ENCODE peak calls at places on chromosome 12, in eight cellular contexts. M is colonic mucosa; W is esophagus squamous epithelium; E is fibroblast of the aortic adventitia; J is CD8-positive, alpha-beta T cell; T is fibroblast of lung; C is adrenal gland; K is stomach. F is an unnamed sample.
A peak's percentile ranks its signal among the peaks of the same experiment; 100 is the strongest.

GRCh38 chr12:112349440-112349839 is 32.8 kb downstream of the HECTD4 start:
- DNase-seq in K (no peak), W (no peak), T (peak; percentile 35), E (no peak), M (no peak), J (no peak), C (no peak), F (peak; percentile 83)

GRCh38 chr12:78002878-78003277 is 172.2 kb downstream of the NAV3 start:
- DNase-seq in K (no peak), J (no peak), W (no peak), E (peak; percentile 63), C (no peak), M (no peak), T (peak; percentile 81), F (peak; percentile 74)

GRCh38 chr12:6234906-6235305 is 34.7 kb downstream of the CD9 start:
- DNase-seq in K (no peak), M (peak; percentile 49), W (no peak), C (no peak), J (no peak), E (no peak), T (no peak), F (no peak)

GRCh38 chr12:4269279-4269991 is 4.1 kb upstream of the CCND2 start:
- DNase-seq in E (no peak), M (peak; percentile 93), T (peak; percentile 71), C (peak; percentile 85), W (no peak), K (peak; percentile 68), J (peak; percentile 93), F (peak; percentile 48)

GRCh38 chr12:120990487-120991055 is 12.2 kb downstream of the HNF1A start:
- DNase-seq in W (no peak), C (no peak), M (no peak), K (no peak), T (no peak), E (no peak), J (no peak), F (no peak)

GRCh38 chr12:130339946-130340345 is 2.3 kb downstream of the PIWIL1 start:
- DNase-seq in E (no peak), M (peak; percentile 40), K (no peak), J (no peak), C (no peak), T (no peak), W (no peak), F (no peak)

GRCh38 chr12:124734224-124734788 is 129.4 kb downstream of the SCARB1 start:
- DNase-seq in J (no peak), M (no peak), C (peak; percentile 71), T (peak; percentile 45), E (no peak), W (no peak), K (no peak), F (peak; percentile 74)

GRCh38 chr12:2295941-2296461 is 243.2 kb downstream of the CACNA1C start:
- DNase-seq in T (peak; percentile 68), C (no peak), J (no peak), K (no peak), M (no peak), E (peak; percentile 72), W (no peak), F (peak; percentile 94)

GRCh38 chr12:93379432-93380308 is 1.9 kb downstream of the NUDT4 start:
- DNase-seq in C (no peak), E (peak; percentile 39), K (no peak), M (no peak), T (no peak), W (no peak), J (no peak), F (no peak)

GRCh38 chr12:64083285-64084210 is 138.5 kb downstream of the KICS2 start:
- DNase-seq in C (peak; percentile 93), W (peak; percentile 3), K (peak; percentile 87), E (peak; percentile 98), T (peak; percentile 97), M (peak; percentile 87), J (no peak), F (peak; percentile 96)

GRCh38 chr12:32217354-32218310 is 111.0 kb downstream of the BICD1 start:
- DNase-seq in W (no peak), J (no peak), E (peak; percentile 72), C (peak; percentile 54), K (no peak), M (no peak), T (peak; percentile 31), F (peak; percentile 84)

GRCh38 chr12:89370850-89371249 is 18.5 kb upstream of the DUSP6 start:
- DNase-seq in M (no peak), K (no peak), T (peak; percentile 52), E (peak; percentile 80), C (no peak), W (no peak), J (no peak), F (peak; percentile 74)

GRCh38 chr12:104957388-104958008 is 592 bp downstream of the SLC41A2 start:
- DNase-seq in J (peak; percentile 27), K (peak; percentile 52), T (no peak), E (no peak), C (no peak), M (peak; percentile 56), W (no peak), F (no peak)

GRCh38 chr12:122123051-122123760 is 44.6 kb downstream of the MLXIP start:
- DNase-seq in J (peak; percentile 73), K (peak; percentile 73), W (no peak), M (peak; percentile 91), E (peak; percentile 83), T (peak; percentile 72), C (peak; percentile 69), F (peak; percentile 80)

GRCh38 chr12:124233041-124233836 is 61.7 kb upstream of the RFLNA start:
- DNase-seq in T (peak; percentile 66), C (peak; percentile 21), M (no peak), J (no peak), W (no peak), K (peak; percentile 56), E (peak; percentile 97), F (peak; percentile 85)

GRCh38 chr12:18165422-18165871 is 75.5 kb upstream of the RERGL start:
- DNase-seq in T (peak; percentile 68), W (no peak), J (no peak), E (peak; percentile 55), M (no peak), C (no peak), K (no peak), F (peak; percentile 81)

GRCh38 chr12:104056419-104056972 is 6.5 kb upstream of the GLT8D2 start:
- DNase-seq in E (no peak), J (no peak), W (no peak), T (peak; percentile 51), C (no peak), K (no peak), M (no peak), F (no peak)

GRCh38 chr12:75505706-75506312 is 5.6 kb downstream of the KRR1 start:
- DNase-seq in W (no peak), M (no peak), C (no peak), J (no peak), T (peak; percentile 79), E (peak; percentile 74), K (no peak), F (peak; percentile 70)

GRCh38 chr12:124487065-124487833 is 80.2 kb downstream of the NCOR2 start:
- DNase-seq in J (no peak), E (no peak), C (peak; percentile 64), T (no peak), W (no peak), K (no peak), M (no peak), F (no peak)

GRCh38 chr12:55815473-55815872 is 2.1 kb downstream of the SARNP start:
- DNase-seq in W (no peak), T (no peak), E (no peak), C (no peak), M (no peak), J (no peak), K (no peak), F (no peak)

GRCh38 chr12:111753144-111753881 is 13.4 kb upstream of the ALDH2 start:
- DNase-seq in T (peak; percentile 76), C (peak; percentile 89), W (no peak), K (peak; percentile 67), M (peak; percentile 65), J (no peak), E (peak; percentile 82), F (peak; percentile 74)

GRCh38 chr12:122977655-122978392 is 2.7 kb upstream of the ARL6IP4 start:
- DNase-seq in K (no peak), M (no peak), C (no peak), E (no peak), J (no peak), T (no peak), W (no peak), F (no peak)

GRCh38 chr12:111334393-111334915 is 34.4 kb downstream of the PHETA1 start:
- DNase-seq in E (no peak), W (no peak), M (no peak), J (no peak), C (no peak), K (no peak), T (no peak), F (no peak)

DNA sequence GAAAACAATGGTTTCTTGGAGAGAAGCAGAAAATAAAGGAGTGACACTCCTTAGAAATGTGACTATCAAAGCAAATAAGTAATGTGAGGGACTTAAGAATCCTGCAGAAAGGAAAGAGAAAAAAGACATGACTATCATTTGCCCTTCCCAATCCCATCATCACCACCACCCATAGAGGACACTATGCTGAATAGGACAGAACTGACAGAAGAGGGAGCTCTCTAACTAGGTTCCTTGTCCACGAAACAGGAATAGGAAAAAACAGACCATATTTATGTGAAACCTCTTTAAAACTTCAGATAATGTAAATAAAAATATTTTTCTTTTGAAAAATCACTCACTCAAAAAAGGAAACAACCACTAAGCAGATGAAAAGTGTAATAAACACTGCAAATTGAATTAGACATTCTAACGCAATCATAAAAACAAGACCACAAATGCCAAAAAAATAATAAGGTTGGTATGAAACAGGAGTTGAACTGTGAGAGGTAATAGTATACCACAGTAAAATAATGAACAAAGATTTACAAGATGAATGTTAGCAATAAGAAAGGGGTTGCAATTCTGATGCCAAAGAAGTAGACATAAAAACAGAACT is 24.1 kb downstream of the KLRD1 start:
- DNase-seq in W (no peak), K (no peak), E (peak; percentile 72), C (no peak), T (peak; percentile 76), J (no peak), M (no peak), F (peak; percentile 85)
- TF ChIP-seq CTCF in W (peak; percentile 61), K (peak; percentile 63), E (peak; percentile 89), C (peak; percentile 72), T (peak; percentile 91), J (peak; percentile 51), M (peak; percentile 38), F (peak; percentile 88)

GRCh38 chr12:16608346-16608745 is 2.4 kb upstream of the LMO3 start:
- DNase-seq in J (no peak), W (no peak), E (no peak), K (no peak), C (no peak), T (no peak), M (no peak), F (no peak)
- H3K4me3 ChIP-seq in J (no peak overlapping the region), W (no peak overlapping the region), E (no peak overlapping the region), K (no peak overlapping the region), C (no peak overlapping the region), T (no peak overlapping the region), M (no peak overlapping the region), F (no peak overlapping the region)

GRCh38 chr12:65300679-65301349 is 22.3 kb downstream of the MSRB3 start:
- DNase-seq in W (no peak), M (no peak), C (no peak), T (peak; percentile 24), K (no peak), E (peak; percentile 19), J (no peak), F (peak; percentile 58)
- TF ChIP-seq CTCF in W (peak; percentile 29), M (no peak), C (peak; percentile 14), T (peak; percentile 58), K (no peak), E (peak; percentile 49), J (no peak), F (peak; percentile 73)

GRCh38 chr12:9113987-9114309 is 1.8 kb downstream of the A2M start:
- DNase-seq in J (no peak), E (no peak), C (no peak), W (no peak), M (no peak), K (no peak), T (no peak), F (no peak)
- H3K4me3 ChIP-seq in J (no peak overlapping the region), E (no peak overlapping the region), C (no peak overlapping the region), W (no peak overlapping the region), M (peak overlapping the region; percentile 21), K (peak overlapping the region; percentile 43), T (peak overlapping the region; percentile 57), F (no peak overlapping the region)